ENCODE peak calls at places on chromosome 2, in four cellular contexts. O, V, K and H are unnamed samples.
A peak's percentile ranks its signal among the peaks of the same experiment; 100 is the strongest.

GRCh38 chr2:237181844-237182243 is 96.2 kb downstream of the COPS8 start:
- DNase-seq in V (peak; percentile 89), K (no peak), O (no peak), H (peak; percentile 9)

GRCh38 chr2:180038997-180039396 is 31.9 kb upstream of the CWC22 start:
- DNase-seq in V (no peak), O (no peak), K (no peak), H (no peak)

GRCh38 chr2:181170256-181170655 is 189.9 kb downstream of the UBE2E3 start:
- DNase-seq in O (no peak), K (no peak), V (no peak), H (no peak)

GRCh38 chr2:191582355-191582754 is 95.6 kb upstream of the NABP1 start:
- DNase-seq in V (peak; percentile 81), O (no peak), K (no peak), H (peak; percentile 81)

GRCh38 chr2:159614534-159615186 is 1.7 kb downstream of the BAZ2B start:
- DNase-seq in V (no peak), O (no peak), K (no peak), H (peak; percentile 70)

GRCh38 chr2:147860009-147860408 is 15.2 kb downstream of the ACVR2A start:
- DNase-seq in O (no peak), K (no peak), V (no peak), H (no peak)

GRCh38 chr2:181552808-181553207 is 95.6 kb downstream of the ITGA4 start:
- DNase-seq in K (no peak), O (no peak), V (no peak), H (peak; percentile 94)

GRCh38 chr2:200963129-200963917 is at the start of gene ORC2:
- DNase-seq in O (peak; percentile 97), K (peak; percentile 93), V (peak; percentile 96), H (peak; percentile 84)

GRCh38 chr2:74008761-74009395 is 24.2 kb downstream of the TET3 start:
- DNase-seq in K (no peak), V (no peak), O (no peak), H (no peak)
- H3K4me1 ChIP-seq in K (peaks cover under 1% of the 10 kb centered on the region), V (peaks cover 1% of the 10 kb centered on the region), O (peaks cover 11% of the 10 kb centered on the region), H (peaks cover 19% of the 10 kb centered on the region)

GRCh38 chr2:120306091-120306490 is 39.8 kb upstream of the INHBB start:
- DNase-seq in K (no peak), V (no peak), O (no peak), H (no peak)

GRCh38 chr2:120310136-120310535 is 35.8 kb upstream of the INHBB start:
- DNase-seq in O (no peak), V (no peak), K (no peak), H (no peak)

GRCh38 chr2:120307482-120307881 is 38.5 kb upstream of the INHBB start:
- DNase-seq in V (no peak), K (no peak), O (no peak), H (no peak)

GRCh38 chr2:120305296-120305695 is 40.6 kb upstream of the INHBB start:
- DNase-seq in K (no peak), V (peak; percentile 43), O (no peak), H (no peak)

DNA sequence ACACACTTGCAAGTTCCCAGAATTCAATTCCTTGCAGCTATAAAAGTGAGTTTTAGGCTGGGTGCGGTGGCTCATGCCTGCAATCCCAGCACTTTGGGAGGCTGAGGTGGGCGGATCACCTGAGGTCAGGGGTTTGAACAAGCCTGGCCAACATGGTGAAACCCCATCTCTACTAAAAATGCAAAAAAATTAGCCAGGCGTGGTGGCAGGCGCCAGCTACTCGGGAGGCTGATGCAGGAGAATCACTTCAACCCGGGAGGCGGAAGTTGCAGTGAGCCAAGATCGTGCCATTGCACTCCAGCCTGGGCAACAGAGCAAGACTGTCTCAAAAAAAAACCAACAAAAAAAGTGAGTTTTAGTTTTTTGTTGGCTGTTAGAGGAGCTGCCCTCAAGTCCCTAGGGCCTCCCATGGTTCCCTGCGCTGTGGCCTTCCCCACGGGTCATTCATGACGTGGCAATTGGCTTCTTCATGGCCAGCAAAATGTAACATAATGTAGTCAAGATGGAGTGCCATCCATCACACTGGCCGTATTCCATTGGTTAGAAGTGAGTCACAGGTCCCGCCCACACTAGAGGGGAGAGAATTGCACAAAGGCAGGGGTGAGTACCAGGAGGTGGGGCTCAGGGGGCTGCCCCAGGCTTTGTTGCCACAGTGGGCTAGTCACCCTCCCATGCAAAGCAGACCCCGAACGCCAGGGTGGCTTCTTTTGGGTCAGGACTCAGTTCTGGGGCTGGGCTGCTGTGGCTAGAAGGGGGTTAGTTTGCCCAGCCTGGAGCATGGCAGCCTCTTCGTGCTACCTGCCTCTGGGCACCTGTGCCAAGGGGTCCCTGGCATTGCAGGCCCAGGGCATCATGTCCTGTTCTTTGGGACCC is 37.7 kb upstream of the INHBB start:
- DNase-seq in O (no peak), K (no peak), V (no peak), H (no peak)
- H3K4me1 ChIP-seq in O (peaks cover 8% of the 10 kb centered on the region), K (peaks cover 4% of the 10 kb centered on the region), V (no peaks in the 10 kb centered on the region), H (no peaks in the 10 kb centered on the region)

GRCh38 chr2:150480241-150480640 is 7.2 kb downstream of the RND3 start:
- DNase-seq in K (no peak), V (no peak), O (no peak), H (peak; percentile 73)
- H3K4me1 ChIP-seq in K (no peaks in the 10 kb centered on the region), V (peaks cover 94% of the 10 kb centered on the region), O (no peaks in the 10 kb centered on the region), H (peaks cover 83% of the 10 kb centered on the region)

DNA sequence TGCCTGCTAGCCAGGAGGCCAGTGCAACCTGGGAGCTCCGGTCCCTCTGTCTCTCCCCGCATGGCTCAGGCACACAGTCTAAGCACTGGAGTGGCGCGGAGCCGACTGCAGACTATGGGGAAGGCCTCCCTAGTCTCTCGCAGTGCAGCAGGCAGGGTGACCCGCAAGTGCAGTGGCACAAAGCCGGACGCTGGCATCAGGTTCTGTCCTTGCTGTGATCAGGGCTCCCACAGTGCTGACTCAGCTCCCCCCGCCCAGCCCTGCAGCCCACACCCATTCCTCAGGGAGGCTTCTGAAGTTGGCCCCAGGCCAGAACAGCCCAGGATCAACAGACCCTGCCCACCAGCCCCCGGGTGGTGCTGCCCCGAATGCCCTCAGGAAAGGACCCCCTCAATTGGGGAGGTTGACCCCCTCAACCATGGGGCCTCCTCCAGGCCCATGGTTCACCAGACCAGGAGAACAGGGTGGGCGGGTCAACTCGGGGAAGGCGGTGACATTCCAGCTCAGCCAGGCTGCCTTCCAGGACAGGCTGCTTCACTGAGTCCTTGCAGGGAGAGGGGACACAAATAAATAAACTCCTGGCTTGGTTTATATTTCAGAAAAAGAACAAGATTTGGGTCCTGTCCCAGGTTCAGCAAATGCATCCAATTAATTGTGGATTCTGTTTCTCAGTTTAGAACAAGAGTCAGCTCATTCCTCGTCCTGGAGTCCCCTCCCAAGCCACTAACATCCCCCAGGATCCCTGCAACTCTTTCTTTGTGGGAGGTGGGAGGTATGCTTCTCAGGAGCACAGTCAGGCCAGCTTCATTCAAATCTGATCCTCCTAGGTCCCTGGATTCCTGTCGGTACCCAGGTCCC is 12.2 kb downstream of the BIN1 start:
- DNase-seq in O (no peak), K (no peak), V (no peak), H (no peak)
- H3K4me1 ChIP-seq in O (no peaks in the 10 kb centered on the region), K (no peaks in the 10 kb centered on the region), V (peaks cover 47% of the 10 kb centered on the region), H (peaks cover 5% of the 10 kb centered on the region)